ENCODE peak calls at places on chromosomes 4 and X, in four cellular contexts. U is HL-60, L is GM12878, S is K562. T is an unnamed sample.

GRCh38 chr4:169147217-169147616 is 123.5 kb downstream of the SH3RF1 start:
- DNase-seq in U (no peak), L (no peak), S (no peak), T (no peak)

GRCh38 chrX:56505866-56506265 is 57.6 kb upstream of the UBQLN2 start:
- DNase-seq in U (no peak), L (no peak), S (no peak), T (no peak)

GRCh38 chrX:82141942-82142341 is 940.0 kb downstream of the SH3BGRL start:
- DNase-seq in U (no peak), L (no peak), S (no peak), T (no peak)

GRCh38 chr4:71772592-71772991 is 11.3 kb downstream of the GC start:
- DNase-seq in U (no peak), L (no peak), S (peak; percentile 6), T (no peak)

GRCh38 chrX:53795583-53795982 is 109.1 kb upstream of the HUWE1 start:
- DNase-seq in U (no peak), L (no peak), S (no peak), T (no peak)

GRCh38 chr4:57094482-57095223 is 15.5 kb downstream of the IGFBP7 start:
- DNase-seq in U (no peak), L (no peak), S (no peak), T (no peak)

GRCh38 chrX:41734530-41734929 is 10.5 kb downstream of the GPR82 start:
- DNase-seq in U (no peak), L (no peak), S (peak; percentile 6), T (no peak)

GRCh38 chrX:12865359-12865758 is 1.5 kb upstream of the TLR7 start:
- DNase-seq in U (peak; percentile 28), L (no peak), S (no peak), T (no peak)

GRCh38 chr4:73844352-73844751 is 7.9 kb downstream of the CXCL6 start:
- DNase-seq in U (peak; percentile 78), L (no peak), S (no peak), T (no peak)

GRCh38 chrX:22542641-22543040 is 269.9 kb downstream of the CBLL2 start:
- DNase-seq in U (no peak), L (no peak), S (no peak), T (no peak)

GRCh38 chr4:56619160-56619559 is 61.9 kb downstream of the HOPX start:
- DNase-seq in U (no peak), L (no peak), S (no peak), T (no peak)

GRCh38 chr4:37687175-37687525 is 974 bp upstream of the RELL1 start:
- DNase-seq in U (no peak), L (no peak), S (peak; percentile 52), T (no peak)

GRCh38 chrX:21166302-21166982 is 207.8 kb upstream of the CNKSR2 start:
- DNase-seq in U (no peak), L (no peak), S (no peak), T (no peak)

GRCh38 chrX:140762061-140762460 is 52.5 kb downstream of the LINC00632 start:
- DNase-seq in U (peak; percentile 7), L (no peak), S (peak; percentile 21), T (peak; percentile 2)

GRCh38 chr4:115580901-115581300 is 467.5 kb upstream of the NDST4 start:
- DNase-seq in U (no peak), L (no peak), S (no peak), T (no peak)

GRCh38 chr4:4333265-4333706 is 43.2 kb downstream of the ZBTB49 start:
- DNase-seq in U (no peak), L (no peak), S (no peak), T (no peak)

GRCh38 chr4:17766826-17767458 is 14.5 kb downstream of the FAM184B start:
- DNase-seq in U (no peak), L (no peak), S (no peak), T (no peak)

GRCh38 chr4:128354205-128354821 is 66.7 kb upstream of the PGRMC2 start:
- DNase-seq in U (no peak), L (no peak), S (no peak), T (no peak)

GRCh38 chrX:96611619-96612362 is 72.9 kb upstream of the DIAPH2 start:
- DNase-seq in U (no peak), L (no peak), S (no peak), T (no peak)

GRCh38 chrX:38175140-38175539 is 45.5 kb downstream of the SRPX start:
- DNase-seq in U (peak; percentile 2), L (peak; percentile 3), S (peak; percentile 34), T (no peak)

GRCh38 chr4:118994030-118994429 is 105.4 kb downstream of the SYNPO2 start:
- DNase-seq in U (no peak), L (no peak), S (no peak), T (no peak)

GRCh38 chr4:36039031-36039430 is 205.3 kb downstream of the ARAP2 start:
- DNase-seq in U (no peak), L (no peak), S (no peak), T (no peak)

GRCh38 chr4:4501678-4502077 is 40.2 kb downstream of the STX18 start:
- DNase-seq in U (no peak), L (no peak), S (no peak), T (no peak)

GRCh38 chr4:33924239-33924638 is 2320.1 kb downstream of the ARAP2 start:
- DNase-seq in U (no peak), L (no peak), S (no peak), T (no peak)

GRCh38 chr4:42596918-42597317 is 60.0 kb downstream of the ATP8A1 start:
- DNase-seq in U (no peak), L (peak; percentile 17), S (no peak), T (no peak)

GRCh38 chr4:175970734-175971133 is 94.9 kb upstream of the WDR17 start:
- DNase-seq in U (no peak), L (no peak), S (no peak), T (no peak)

GRCh38 chr4:176001171-176002006 is 64.3 kb upstream of the WDR17 start:
- DNase-seq in U (no peak), L (no peak), S (no peak), T (no peak)

GRCh38 chr4:7736436-7737267 is 203.0 kb downstream of the AFAP1 start:
- DNase-seq in U (no peak), L (no peak), S (no peak), T (no peak)

GRCh38 chr4:3660086-3660927 is 105.9 kb upstream of the ADRA2C start:
- DNase-seq in U (no peak), L (no peak), S (no peak), T (no peak)

GRCh38 chr4:186015212-186015817 is 53.6 kb upstream of the TLR3 start:
- DNase-seq in U (no peak), L (no peak), S (no peak), T (no peak)

GRCh38 chr4:148109216-148109615 is 333.0 kb downstream of the NR3C2 start:
- DNase-seq in U (no peak), L (no peak), S (no peak), T (no peak)

GRCh38 chr4:182470215-182470614 is 227.0 kb downstream of the TENM3 start:
- DNase-seq in U (no peak), L (no peak), S (no peak), T (no peak)

GRCh38 chr4:182465979-182466378 is 222.8 kb downstream of the TENM3 start:
- DNase-seq in U (no peak), L (no peak), S (no peak), T (no peak)

GRCh38 chr4:182465114-182465513 is 221.9 kb downstream of the TENM3 start:
- DNase-seq in U (no peak), L (no peak), S (no peak), T (no peak)
- TF ChIP-seq POLR2AphosphoS5 in U (no peak), L (no peak), S (no peak), T (no peak)

DNA sequence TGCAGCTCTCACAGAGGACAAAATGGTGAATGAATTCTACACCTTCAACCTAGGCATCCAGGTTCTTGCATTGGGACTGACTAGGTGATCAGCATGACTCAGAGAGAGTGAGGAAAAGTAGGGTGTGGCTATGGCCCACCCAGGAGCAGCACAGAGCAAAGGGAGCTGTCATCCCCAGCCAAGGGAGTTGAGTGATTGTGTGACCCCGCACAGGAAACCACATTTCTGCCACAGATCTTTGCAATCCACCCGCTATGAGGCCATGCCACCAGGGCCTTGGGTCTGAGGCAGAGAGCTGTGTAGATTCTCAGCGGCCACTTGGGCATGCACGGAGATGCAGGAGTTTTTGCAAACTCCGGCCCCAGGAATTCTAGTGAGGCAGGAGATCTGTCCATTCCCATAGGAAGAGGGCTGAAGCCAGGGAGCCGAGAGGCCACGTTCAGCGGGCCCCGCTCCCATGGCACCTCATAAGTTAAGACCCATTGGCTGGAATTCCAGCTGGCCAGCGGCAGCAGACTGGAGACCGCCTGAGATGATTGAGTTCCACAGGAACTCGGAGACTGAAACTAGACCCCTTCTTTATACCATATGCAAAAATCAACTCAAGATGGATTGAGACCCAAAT is 75.9 kb downstream of the NAA11 start:
- DNase-seq in U (peak; percentile 14), L (no peak), S (no peak), T (no peak)
- TF ChIP-seq SPI1 in U (no peak), L (no peak), S (no peak), T (no peak)

GRCh38 chr4:6695660-6696581 is 2.2 kb downstream of the S100P start:
- DNase-seq in U (no peak), L (no peak), S (no peak), T (no peak)
- TF ChIP-seq POLR2AphosphoS5 in U (peak; percentile 37), L (no peak), S (no peak), T (no peak)

DNA sequence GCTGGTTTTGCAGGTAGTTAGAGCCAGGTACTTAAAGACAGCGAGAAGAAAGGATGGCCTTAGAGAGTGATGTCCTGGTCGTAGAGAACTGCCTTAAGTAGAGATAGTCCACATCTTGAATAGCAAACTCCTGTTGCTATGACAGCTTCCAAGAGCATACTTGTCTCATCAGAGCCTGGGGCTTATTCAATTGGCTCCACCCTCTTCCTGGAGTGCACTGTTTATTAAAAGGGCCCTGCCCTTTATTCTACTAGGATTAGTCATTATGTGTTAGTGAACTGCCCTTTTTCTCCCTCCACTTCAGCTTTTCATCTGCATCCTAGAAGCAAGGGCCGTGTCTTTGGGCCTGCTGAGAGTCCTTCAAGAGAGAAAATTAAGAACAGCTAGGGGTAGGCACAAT is 94.5 kb upstream of the EOLA2 start:
- DNase-seq in U (no peak), L (no peak), S (no peak), T (no peak)
- TF ChIP-seq SPI1 in U (no peak), L (no peak), S (no peak), T (no peak)

GRCh38 chr4:10753326-10753725 is 68.8 kb upstream of the CLNK start:
- DNase-seq in U (no peak), L (no peak), S (no peak), T (no peak)

GRCh38 chr4:10750714-10751113 is 66.1 kb upstream of the CLNK start:
- DNase-seq in U (no peak), L (no peak), S (no peak), T (no peak)

DNA sequence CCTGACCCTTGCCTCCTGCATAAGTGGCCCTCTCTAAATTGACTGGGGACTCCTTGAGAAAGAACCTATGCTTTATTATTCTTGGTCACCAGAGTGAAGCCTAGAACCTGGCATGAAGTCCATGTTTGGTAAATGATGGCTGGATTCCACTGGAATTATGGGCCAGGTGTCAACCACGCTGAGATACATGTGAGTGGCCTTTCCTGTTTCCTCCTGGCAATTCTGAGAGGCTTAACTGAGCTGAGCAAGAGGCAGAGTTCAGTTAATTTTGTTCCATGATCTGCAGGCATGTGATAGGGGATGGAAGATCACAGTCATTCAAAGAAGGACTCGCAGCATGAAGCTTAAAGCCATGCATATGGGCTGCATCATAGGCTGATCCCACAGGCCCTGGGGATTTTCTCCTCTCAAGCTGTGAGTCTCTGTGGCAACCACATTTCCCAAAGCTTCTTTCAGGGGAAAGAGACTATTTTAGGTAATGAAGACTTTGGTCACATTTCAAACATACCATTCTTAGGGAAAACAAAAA is 69.4 kb upstream of the CLNK start:
- DNase-seq in U (no peak), L (no peak), S (no peak), T (no peak)
- TF ChIP-seq POLR2AphosphoS5 in U (no peak), L (no peak), S (no peak), T (no peak)

T was measured in GM12891.